ENCODE peak calls at places on chromosomes 12 and 14, in four cellular contexts. D is endothelial cell of umbilical vein; Y is esophagus squamous epithelium; B is CD8-positive, alpha-beta T cell. Q is an unnamed sample. For H3K4me1, H3K36me3 and H3K9me3, the result is how much of the 10 kb centered on the place peaks cover.

GRCh38 chr12:124915249-124916236 is 1.1 kb upstream of the UBC start:
- DNase-seq in D (peak), Y (no peak), B (no peak), Q (peak)

GRCh38 chr12:85468356-85469157 is 188.5 kb downstream of the ALX1 start:
- DNase-seq in D (peak), Y (no peak), B (no peak), Q (peak)

GRCh38 chr14:92173668-92174067 is 51.9 kb downstream of the CPSF2 start:
- DNase-seq in D (no peak), Y (no peak), B (no peak), Q (no peak)

GRCh38 chr14:70108419-70108818 is 80.3 kb downstream of the SLC8A3 start:
- DNase-seq in D (no peak), Y (no peak), B (no peak), Q (no peak)

GRCh38 chr12:23423796-23424195 is 525.7 kb downstream of the SOX5 start:
- DNase-seq in D (no peak), Y (no peak), B (no peak), Q (no peak)

GRCh38 chr14:104891664-104892500 is 26.8 kb downstream of the CEP170B start:
- DNase-seq in D (no peak), Y (no peak), B (no peak), Q (peak)

GRCh38 chr12:3962661-3963483 is 89.7 kb upstream of the PARP11 start:
- DNase-seq in D (no peak), Y (no peak), B (peak), Q (no peak)

GRCh38 chr14:99271951-99272668 is at the start of gene BCL11B:
- DNase-seq in D (peak), Y (peak), B (peak), Q (peak)

GRCh38 chr12:117118838-117119591 is 19.8 kb upstream of the TESC start:
- DNase-seq in D (no peak), Y (no peak), B (no peak), Q (no peak)

GRCh38 chr12:12999276-12999958 is 648 bp downstream of the HEBP1 start:
- DNase-seq in D (no peak), Y (no peak), B (no peak), Q (no peak)

GRCh38 chr14:104875412-104875751 is 10.3 kb downstream of the CEP170B start:
- DNase-seq in D (no peak), Y (no peak), B (no peak), Q (no peak)

GRCh38 chr14:55807059-55807499 is 227.1 kb downstream of the KTN1 start:
- DNase-seq in D (peak), Y (peak), B (peak), Q (no peak)

GRCh38 chr12:123431951-123432886 is 4.3 kb downstream of the RILPL2 start:
- DNase-seq in D (peak), Y (no peak), B (no peak), Q (no peak)

GRCh38 chr14:64725360-64725815 is 21.2 kb downstream of the PLEKHG3 start:
- DNase-seq in D (no peak), Y (no peak), B (no peak), Q (peak)

GRCh38 chr14:92717571-92718042 is 30.8 kb downstream of the LGMN start:
- DNase-seq in D (no peak), Y (no peak), B (no peak), Q (no peak)

GRCh38 chr14:61563880-61564622 is 131.3 kb upstream of the HIF1A start:
- DNase-seq in D (no peak), Y (no peak), B (no peak), Q (no peak)

GRCh38 chr14:65927871-65928270 is 515.3 kb downstream of the FUT8 start:
- DNase-seq in D (no peak), Y (no peak), B (peak), Q (no peak)

GRCh38 chr12:87266305-87266704 is 762.9 kb downstream of the C12orf50 start:
- DNase-seq in D (no peak), Y (no peak), B (no peak), Q (no peak)

GRCh38 chr12:75759842-75760260 is 248.4 kb upstream of the KRR1 start:
- DNase-seq in D (peak), Y (no peak), B (no peak), Q (no peak)

GRCh38 chr12:113359939-113360748 is 1.8 kb downstream of the PLBD2 start:
- DNase-seq in D (no peak), Y (no peak), B (no peak), Q (no peak)

GRCh38 chr12:77133566-77133965 is 68.2 kb upstream of the E2F7 start:
- DNase-seq in D (peak), Y (no peak), B (no peak), Q (no peak)

GRCh38 chr14:91892918-91893527 is 25.7 kb upstream of the TC2N start:
- DNase-seq in D (no peak), Y (no peak), B (no peak), Q (peak)

GRCh38 chr12:46675736-46676135 is 150.1 kb downstream of the SLC38A4 start:
- DNase-seq in D (peak), Y (no peak), B (no peak), Q (peak)

GRCh38 chr12:99935608-99936007 is 49.1 kb downstream of the ANKS1B start:
- DNase-seq in D (no peak), Y (no peak), B (no peak), Q (no peak)

GRCh38 chr14:51479584-51480305 is 172.0 kb upstream of the FRMD6 start:
- DNase-seq in D (no peak), Y (no peak), B (no peak), Q (no peak)

GRCh38 chr12:100163416-100164152 is 20.9 kb upstream of the BLTP3B start:
- DNase-seq in D (peak), Y (peak), B (peak), Q (peak)

GRCh38 chr12:74245458-74245857 is 292.2 kb upstream of the ATXN7L3B start:
- DNase-seq in D (no peak), Y (no peak), B (no peak), Q (no peak)

GRCh38 chr12:87150969-87151662 is 878.1 kb downstream of the C12orf50 start:
- DNase-seq in D (no peak), Y (no peak), B (no peak), Q (peak)

GRCh38 chr12:69570000-69570516 is 15.2 kb upstream of the CCT2 start:
- DNase-seq in D (no peak), Y (no peak), B (no peak), Q (no peak)

GRCh38 chr12:77941396-77941795 is 110.7 kb downstream of the NAV3 start:
- DNase-seq in D (peak), Y (no peak), B (no peak), Q (no peak)

GRCh38 chr14:29123017-29123416 is 356.4 kb downstream of the FOXG1 start:
- DNase-seq in D (no peak), Y (no peak), B (no peak), Q (no peak)

DNA sequence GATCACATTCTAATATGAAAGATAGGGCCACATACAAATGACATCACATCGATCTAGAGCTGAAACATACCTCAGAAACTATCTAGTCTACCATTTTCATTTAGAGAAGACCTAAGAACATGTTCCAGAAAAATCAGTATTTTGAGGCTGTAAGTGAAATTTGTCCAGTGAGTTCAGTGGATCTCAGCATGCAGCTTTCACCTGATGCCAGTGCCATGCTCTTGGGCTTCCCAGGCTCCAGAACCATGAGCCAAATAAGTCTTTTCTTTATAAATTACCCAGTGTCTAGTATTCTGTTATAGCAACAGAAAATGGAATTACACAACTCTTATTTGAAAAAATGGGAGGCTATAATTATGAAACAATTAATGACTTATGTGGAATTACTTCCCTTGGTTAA is 9.0 kb downstream of the CHPT1 start:
- DNase-seq in D (no peak), Y (no peak), B (no peak), Q (no peak)
- H3K4me1 ChIP-seq in D (under half), Y (under half), B (under half), Q (under half)

GRCh38 chr12:131756441-131756840 is 45.6 kb downstream of the SFSWAP start:
- DNase-seq in D (no peak), Y (no peak), B (no peak), Q (no peak)
- H3K36me3 ChIP-seq in D (under half), Y (under half), B (half or more), Q (half or more)

DNA sequence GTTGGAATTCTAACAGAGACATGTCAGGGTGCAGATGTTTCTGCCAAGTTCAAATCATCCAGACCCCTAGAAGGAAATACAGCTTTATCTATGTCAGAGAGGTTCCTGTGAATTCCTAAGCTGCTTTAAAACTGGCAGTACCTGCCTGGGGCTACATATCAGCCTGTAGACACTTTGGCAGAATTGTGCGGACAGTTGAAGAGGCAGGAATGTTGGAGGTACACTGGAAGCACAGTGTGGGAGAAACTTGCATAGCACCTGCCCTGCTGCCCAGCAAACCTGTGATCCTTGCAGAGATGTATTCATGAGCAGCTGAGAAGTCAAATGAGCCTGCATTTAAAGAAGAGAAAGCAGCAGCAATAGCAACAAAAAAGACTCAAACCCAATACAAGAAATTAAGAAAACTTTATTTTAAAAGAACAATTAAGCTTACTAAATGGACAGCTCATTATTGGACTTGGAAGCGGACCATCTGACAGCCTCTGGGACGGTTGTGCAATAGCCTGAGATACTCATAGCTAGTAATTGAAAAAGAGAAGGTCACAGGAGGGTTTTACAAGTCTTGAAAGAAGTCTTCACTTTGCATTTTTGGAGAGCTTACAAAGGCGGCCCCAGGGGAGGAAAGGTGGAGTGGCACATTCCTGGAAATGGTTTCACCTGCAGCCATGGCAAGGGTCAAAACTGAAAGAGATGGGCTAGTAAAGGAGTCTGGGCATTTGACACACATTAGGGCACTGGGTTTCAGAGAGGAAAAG is 280.9 kb upstream of the FLRT2 start:
- DNase-seq in D (no peak), Y (no peak), B (no peak), Q (no peak)
- H3K9me3 ChIP-seq in D (under half), Y (under half), B (under half), Q (under half)

GRCh38 chr12:127106723-127107122 is 1160.2 kb upstream of the TMEM132C start:
- DNase-seq in D (no peak), Y (no peak), B (no peak), Q (no peak)
- H3K4me1 ChIP-seq in D (under half), Y (under half), B (under half), Q (under half)

GRCh38 chr12:109578330-109578927 is 4.8 kb downstream of the MVK start:
- DNase-seq in D (no peak), Y (no peak), B (no peak), Q (no peak)

GRCh38 chr12:109580684-109581333 is 7.2 kb downstream of the MVK start:
- DNase-seq in D (no peak), Y (no peak), B (no peak), Q (no peak)

GRCh38 chr12:109580272-109580671 is 6.7 kb downstream of the MVK start:
- DNase-seq in D (no peak), Y (no peak), B (no peak), Q (no peak)

GRCh38 chr12:109581334-109581691 is 7.7 kb downstream of the MVK start:
- DNase-seq in D (no peak), Y (no peak), B (no peak), Q (no peak)

DNA sequence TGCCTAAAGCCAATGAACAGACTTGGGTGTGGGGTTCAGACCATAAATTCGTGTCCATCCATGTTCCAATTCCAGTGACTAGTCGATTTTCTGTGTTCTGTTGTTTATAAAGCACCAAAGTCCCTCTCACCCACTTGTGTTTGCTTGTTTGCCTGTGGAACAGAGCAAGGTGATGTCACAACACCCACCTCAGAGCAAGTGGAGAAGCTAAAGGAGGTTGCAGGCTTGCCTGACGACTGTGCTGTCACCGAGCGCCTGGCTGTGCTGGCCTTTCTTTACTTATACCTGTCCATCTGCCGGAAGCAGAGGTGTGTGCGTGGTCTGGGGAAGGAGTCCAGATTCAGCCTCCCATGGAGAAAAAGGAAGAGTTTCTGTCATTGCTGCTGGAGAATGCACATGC is 6.0 kb downstream of the MVK start:
- DNase-seq in D (no peak), Y (no peak), B (no peak), Q (no peak)
- H3K36me3 ChIP-seq in D (under half), Y (under half), B (under half), Q (half or more)

Q was measured in HAP-1.